ENCODE peak calls at places on chromosome 19, in five cellular contexts. One of them, this sample, is unnamed.

GRCh38 chr19:15595069-15595468 is 19.9 kb upstream of the CYP4F8 start:
- DNase-seq in HepG2: no peak
- DNase-seq in K562: no peak
- DNase-seq in SK-N-SH: no peak
- DNase-seq in GM12878: no peak
- DNase-seq in this sample: no peak

GRCh38 chr19:11202488-11203193 is 5.3 kb upstream of the KANK2 start:
- DNase-seq in K562: no peak
- DNase-seq in HepG2: no peak
- DNase-seq in SK-N-SH: no peak
- DNase-seq in GM12878: no peak
- DNase-seq in this sample: no peak

GRCh38 chr19:39319892-39320168 is 833 bp downstream of the LRFN1 start:
- DNase-seq in K562: no peak
- DNase-seq in GM12878: no peak
- DNase-seq in HepG2: no peak
- DNase-seq in SK-N-SH: peak
- DNase-seq in this sample: no peak

GRCh38 chr19:49359851-49360845 is 2.1 kb downstream of the TEAD2 start:
- DNase-seq in GM12878: no peak
- DNase-seq in K562: no peak
- DNase-seq in SK-N-SH: no peak
- DNase-seq in HepG2: no peak
- DNase-seq in this sample: no peak

GRCh38 chr19:10876459-10877240 is 5.3 kb downstream of the CARM1 start:
- DNase-seq in GM12878: peak
- DNase-seq in K562: no peak
- DNase-seq in HepG2: no peak
- DNase-seq in SK-N-SH: no peak
- DNase-seq in this sample: no peak

GRCh38 chr19:29596885-29597525 is 9.1 kb upstream of the POP4 start:
- DNase-seq in GM12878: no peak
- DNase-seq in SK-N-SH: no peak
- DNase-seq in K562: peak
- DNase-seq in HepG2: peak
- DNase-seq in this sample: peak

GRCh38 chr19:35257113-35257461 is 8.3 kb downstream of the LSR start:
- DNase-seq in HepG2: no peak
- DNase-seq in K562: no peak
- DNase-seq in GM12878: no peak
- DNase-seq in SK-N-SH: no peak
- DNase-seq in this sample: no peak

GRCh38 chr19:22523940-22524339 is 101.8 kb upstream of the ZNF98 start:
- DNase-seq in GM12878: no peak
- DNase-seq in HepG2: no peak
- DNase-seq in SK-N-SH: no peak
- DNase-seq in K562: no peak
- DNase-seq in this sample: no peak

GRCh38 chr19:10478903-10479384 is 24.2 kb downstream of the KEAP1 start:
- DNase-seq in K562: peak
- DNase-seq in GM12878: no peak
- DNase-seq in SK-N-SH: peak
- DNase-seq in HepG2: peak
- DNase-seq in this sample: peak

GRCh38 chr19:33430674-33431277 is 57.3 kb downstream of the CEBPG start:
- DNase-seq in GM12878: no peak
- DNase-seq in SK-N-SH: peak
- DNase-seq in K562: peak
- DNase-seq in HepG2: peak
- DNase-seq in this sample: peak

GRCh38 chr19:1173160-1173844 is 766 bp downstream of the SBNO2 start:
- DNase-seq in HepG2: no peak
- DNase-seq in GM12878: no peak
- DNase-seq in SK-N-SH: peak
- DNase-seq in K562: peak
- DNase-seq in this sample: no peak

GRCh38 chr19:16045893-16046292 is 30.4 kb upstream of the TPM4 start:
- DNase-seq in HepG2: no peak
- DNase-seq in GM12878: no peak
- DNase-seq in K562: no peak
- DNase-seq in SK-N-SH: no peak
- DNase-seq in this sample: no peak

GRCh38 chr19:16217671-16218464 is 20.2 kb downstream of the AP1M1 start:
- DNase-seq in GM12878: no peak
- DNase-seq in SK-N-SH: no peak
- DNase-seq in K562: no peak
- DNase-seq in HepG2: no peak
- DNase-seq in this sample: no peak

GRCh38 chr19:54518844-54519243 is 16.2 kb downstream of the LAIR2 start:
- DNase-seq in K562: peak
- DNase-seq in SK-N-SH: no peak
- DNase-seq in GM12878: peak
- DNase-seq in HepG2: peak
- DNase-seq in this sample: no peak

GRCh38 chr19:54521022-54521859 is 18.6 kb downstream of the LAIR2 start:
- DNase-seq in SK-N-SH: no peak
- DNase-seq in K562: no peak
- DNase-seq in HepG2: no peak
- DNase-seq in GM12878: peak
- DNase-seq in this sample: no peak

GRCh38 chr19:54521860-54522513 is 19.4 kb downstream of the LAIR2 start:
- DNase-seq in HepG2: no peak
- DNase-seq in GM12878: no peak
- DNase-seq in SK-N-SH: no peak
- DNase-seq in K562: no peak
- DNase-seq in this sample: no peak

GRCh38 chr19:54515156-54515555 is 12.5 kb downstream of the LAIR2 start:
- DNase-seq in SK-N-SH: no peak
- DNase-seq in GM12878: no peak
- DNase-seq in HepG2: no peak
- DNase-seq in K562: no peak
- DNase-seq in this sample: no peak

DNA sequence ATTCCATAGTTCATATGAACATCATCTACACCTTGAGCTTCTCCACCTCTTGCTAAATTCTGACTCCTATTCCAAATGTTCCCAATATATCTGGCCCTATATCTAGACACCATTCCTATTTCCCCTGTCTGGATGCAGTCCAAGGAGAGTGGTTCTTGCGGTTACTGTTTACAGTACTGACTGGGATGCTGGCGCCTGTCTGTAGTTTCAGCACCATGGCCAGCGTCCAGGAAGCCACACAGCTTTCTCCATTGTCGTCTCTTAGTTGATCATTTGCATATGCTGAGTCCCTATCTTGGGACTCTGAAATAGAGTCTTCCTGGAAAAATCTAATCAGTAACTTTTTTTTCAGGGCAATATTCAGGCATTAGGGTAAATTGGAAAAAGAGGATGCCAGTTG is 14.9 kb downstream of the LAIR2 start:
- DNase-seq in SK-N-SH: no peak
- DNase-seq in K562: peak
- DNase-seq in GM12878: no peak
- DNase-seq in HepG2: peak
- DNase-seq in this sample: peak
- TF ChIP-seq FOXM1 in SK-N-SH: no peak
- TF ChIP-seq FOXM1 in K562: no peak
- TF ChIP-seq FOXM1 in GM12878: no peak
- TF ChIP-seq FOXM1 in HepG2: no peak
- TF ChIP-seq FOXM1 in this sample: no peak

GRCh38 chr19:7868326-7868670 is 5.9 kb downstream of the PRR36 start:
- DNase-seq in HepG2: no peak
- DNase-seq in K562: no peak
- DNase-seq in SK-N-SH: no peak
- DNase-seq in GM12878: no peak
- DNase-seq in this sample: no peak
- TF ChIP-seq FOXM1 in HepG2: no peak
- TF ChIP-seq FOXM1 in K562: no peak
- TF ChIP-seq FOXM1 in SK-N-SH: no peak
- TF ChIP-seq FOXM1 in GM12878: no peak
- TF ChIP-seq FOXM1 in this sample: no peak

DNA sequence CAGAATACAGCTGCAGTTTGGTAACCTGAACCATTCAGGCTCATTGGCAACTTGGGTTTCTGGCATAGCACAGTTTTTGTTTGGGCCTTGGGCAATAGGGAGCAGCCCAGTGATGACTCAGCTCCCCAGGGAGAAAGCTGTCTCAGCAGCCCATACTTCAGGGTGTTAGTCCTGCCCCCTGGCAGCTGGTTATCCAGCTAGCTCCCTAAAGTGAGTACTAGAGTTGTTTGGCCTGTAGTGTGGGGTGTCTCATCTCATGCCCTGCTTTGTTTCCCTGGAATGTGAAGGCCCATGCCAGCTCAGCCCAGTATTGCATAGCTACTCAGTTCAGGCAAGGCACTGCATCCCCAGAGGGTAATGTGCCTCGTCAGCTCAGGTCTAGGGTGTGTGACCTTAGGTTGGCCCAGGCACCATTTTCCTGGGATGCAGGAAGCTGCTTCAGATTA is 18.2 kb upstream of the ZNF543 start:
- DNase-seq in SK-N-SH: no peak
- DNase-seq in K562: no peak
- DNase-seq in HepG2: no peak
- DNase-seq in GM12878: no peak
- DNase-seq in this sample: no peak
- TF ChIP-seq FOXM1 in SK-N-SH: no peak
- TF ChIP-seq FOXM1 in K562: no peak
- TF ChIP-seq FOXM1 in HepG2: no peak
- TF ChIP-seq FOXM1 in GM12878: no peak
- TF ChIP-seq FOXM1 in this sample: no peak

GRCh38 chr19:45345506-45345860 is 4.9 kb downstream of the KLC3 start:
- DNase-seq in K562: no peak
- DNase-seq in GM12878: no peak
- DNase-seq in SK-N-SH: no peak
- DNase-seq in HepG2: no peak
- DNase-seq in this sample: no peak

GRCh38 chr19:45340899-45341453 is 426 bp downstream of the KLC3 start:
- DNase-seq in GM12878: no peak
- DNase-seq in HepG2: no peak
- DNase-seq in K562: no peak
- DNase-seq in SK-N-SH: no peak
- DNase-seq in this sample: no peak

GRCh38 chr19:45340232-45340898 is at the start of gene KLC3:
- DNase-seq in GM12878: no peak
- DNase-seq in SK-N-SH: peak
- DNase-seq in HepG2: no peak
- DNase-seq in K562: peak
- DNase-seq in this sample: peak

GRCh38 chr19:45344621-45345505 is 4.3 kb downstream of the KLC3 start:
- DNase-seq in K562: no peak
- DNase-seq in HepG2: no peak
- DNase-seq in SK-N-SH: no peak
- DNase-seq in GM12878: no peak
- DNase-seq in this sample: no peak

GRCh38 chr19:45342911-45343310 is 2.4 kb downstream of the KLC3 start:
- DNase-seq in SK-N-SH: no peak
- DNase-seq in GM12878: no peak
- DNase-seq in K562: no peak
- DNase-seq in HepG2: no peak
- DNase-seq in this sample: no peak
- TF ChIP-seq FOXM1 in SK-N-SH: no peak
- TF ChIP-seq FOXM1 in GM12878: no peak
- TF ChIP-seq FOXM1 in K562: no peak
- TF ChIP-seq FOXM1 in HepG2: no peak
- TF ChIP-seq FOXM1 in this sample: no peak

DNA sequence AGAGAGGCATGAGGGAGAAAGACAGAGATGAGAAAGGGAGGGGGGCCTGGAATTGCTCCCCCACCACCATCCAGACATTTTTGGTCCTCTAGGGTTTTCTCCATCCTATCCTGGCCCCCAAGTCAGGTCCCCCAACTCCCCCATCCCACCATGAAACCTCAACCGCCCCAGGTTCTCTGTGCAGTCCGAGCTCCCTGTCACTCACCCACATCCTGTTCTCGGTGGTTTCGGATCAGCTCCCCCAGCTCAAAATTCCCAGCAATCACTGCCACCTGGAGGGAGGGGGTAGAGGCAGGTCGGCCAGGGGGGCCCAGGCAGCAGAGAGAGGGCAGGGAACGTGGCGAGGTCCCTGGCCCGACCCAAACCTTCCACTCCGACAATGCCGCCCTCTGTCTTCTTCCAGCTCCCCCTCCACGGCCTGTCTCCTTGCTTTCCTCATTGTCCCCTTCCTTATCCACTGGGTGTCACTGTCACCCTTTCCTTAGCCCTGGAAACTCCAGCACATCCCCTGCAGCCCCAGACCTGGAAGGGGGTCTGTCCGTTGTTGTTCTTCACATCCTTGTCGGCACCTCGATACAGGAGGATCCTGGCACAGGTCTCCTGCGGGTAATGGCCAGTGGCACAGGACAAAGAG is 15.6 kb downstream of the SHANK1 start:
- DNase-seq in K562: peak
- DNase-seq in GM12878: no peak
- DNase-seq in SK-N-SH: no peak
- DNase-seq in HepG2: peak
- DNase-seq in this sample: peak
- TF ChIP-seq FOXM1 in K562: no peak
- TF ChIP-seq FOXM1 in GM12878: no peak
- TF ChIP-seq FOXM1 in SK-N-SH: no peak
- TF ChIP-seq FOXM1 in HepG2: no peak
- TF ChIP-seq FOXM1 in this sample: no peak

GRCh38 chr19:28535352-28535775 is 677.6 kb downstream of the UQCRFS1 start:
- DNase-seq in HepG2: no peak
- DNase-seq in K562: peak
- DNase-seq in SK-N-SH: no peak
- DNase-seq in GM12878: no peak
- DNase-seq in this sample: no peak
- TF ChIP-seq FOXM1 in HepG2: no peak
- TF ChIP-seq FOXM1 in K562: no peak
- TF ChIP-seq FOXM1 in SK-N-SH: no peak
- TF ChIP-seq FOXM1 in GM12878: no peak
- TF ChIP-seq FOXM1 in this sample: no peak

GRCh38 chr19:45646345-45646698 is 7.1 kb upstream of the EML2 start:
- DNase-seq in K562: no peak
- DNase-seq in SK-N-SH: no peak
- DNase-seq in HepG2: no peak
- DNase-seq in GM12878: no peak
- DNase-seq in this sample: no peak
- TF ChIP-seq FOXM1 in K562: no peak
- TF ChIP-seq FOXM1 in SK-N-SH: no peak
- TF ChIP-seq FOXM1 in HepG2: no peak
- TF ChIP-seq FOXM1 in GM12878: no peak
- TF ChIP-seq FOXM1 in this sample: no peak

This sample was measured in HEK293T.